ENCODE peak calls at places on chromosome 5, in nine cellular contexts. G is HCEC 1CT; I is breast epithelium; A is CD8-positive, alpha-beta memory T cell; F is stimulated activated CD8-positive, alpha-beta memory T cell treated with anti-CD3 and anti-CD28 coated beads, Interleukin-7, amount 100 ng/mL, for 1 hour; L is ovary; R is GDM1; V is sigmoid colon; Y is NCI-H774. U is an unnamed sample.

GRCh38 chr5:160174780-160175437 is 54.4 kb upstream of the FABP6 start:
- DNase-seq in G (no peak), I (no peak), A (no peak), F (no peak), L (no peak), R (no peak), V (no peak), Y (no peak), U (no peak)

GRCh38 chr5:141493500-141494422 is 4.9 kb downstream of the PCDHGC5 start:
- DNase-seq in G (no peak), I (no peak), A (no peak), F (no peak), L (no peak), R (no peak), V (peak; percentile 55), Y (no peak), U (no peak)

GRCh38 chr5:97297063-97297715 is 114.1 kb upstream of the RIOK2 start:
- DNase-seq in G (peak; percentile 58), I (no peak), A (no peak), F (no peak), L (no peak), R (no peak), V (no peak), Y (peak; percentile 25), U (peak; percentile 59)

GRCh38 chr5:108727154-108727638 is 20.5 kb upstream of the FER start:
- DNase-seq in G (peak; percentile 54), I (no peak), A (no peak), F (no peak), L (no peak), R (peak; percentile 54), V (peak; percentile 69), Y (peak; percentile 25), U (peak; percentile 47)

GRCh38 chr5:67536892-67537291 is 340.3 kb upstream of the CD180 start:
- DNase-seq in G (no peak), I (no peak), A (no peak), F (no peak), L (no peak), R (no peak), V (no peak), Y (no peak), U (no peak)

GRCh38 chr5:53084856-53085255 is 24.7 kb downstream of the MOCS2 start:
- DNase-seq in G (no peak), I (no peak), A (no peak), F (no peak), L (no peak), R (no peak), V (no peak), Y (no peak), U (no peak)

GRCh38 chr5:82274343-82275266 is 3.5 kb downstream of the RPS23 start:
- DNase-seq in G (peak; percentile 4), I (no peak), A (no peak), F (no peak), L (peak; percentile 36), R (no peak), V (no peak), Y (no peak), U (peak; percentile 90)

GRCh38 chr5:83721878-83722779 is 1.5 kb upstream of the HAPLN1 start:
- DNase-seq in G (peak; percentile 41), I (no peak), A (no peak), F (no peak), L (peak; percentile 43), R (no peak), V (peak; percentile 76), Y (peak; percentile 71), U (peak; percentile 85)

GRCh38 chr5:168307022-168307421 is 15.6 kb downstream of the WWC1 start:
- DNase-seq in G (no peak), I (no peak), A (no peak), F (no peak), L (no peak), R (no peak), V (no peak), Y (no peak), U (no peak)

GRCh38 chr5:179608131-179608581 is 15.3 kb downstream of the HNRNPH1 start:
- DNase-seq in G (no peak), I (no peak), A (peak; percentile 19), F (no peak), L (peak; percentile 40), R (peak; percentile 35), V (peak; percentile 64), Y (no peak), U (no peak)

GRCh38 chr5:90740244-90740799 is 181.7 kb downstream of the ADGRV1 start:
- DNase-seq in G (no peak), I (no peak), A (no peak), F (no peak), L (no peak), R (no peak), V (no peak), Y (no peak), U (no peak)

GRCh38 chr5:104084896-104085295 is 522.3 kb upstream of the NUDT12 start:
- DNase-seq in G (no peak), I (no peak), A (no peak), F (no peak), L (no peak), R (no peak), V (no peak), Y (peak; percentile 42), U (no peak)

GRCh38 chr5:109656829-109657228 is 32.9 kb upstream of the MAN2A1 start:
- DNase-seq in G (peak; percentile 80), I (no peak), A (no peak), F (peak; percentile 1), L (no peak), R (peak; percentile 94), V (peak; percentile 68), Y (no peak), U (no peak)

GRCh38 chr5:643811-644271 is 31.7 kb downstream of the CEP72 start:
- DNase-seq in G (no peak), I (no peak), A (no peak), F (no peak), L (peak; percentile 25), R (no peak), V (no peak), Y (no peak), U (no peak)

GRCh38 chr5:124439609-124440008 is 306.8 kb downstream of the ZNF608 start:
- DNase-seq in G (no peak), I (no peak), A (no peak), F (no peak), L (no peak), R (no peak), V (no peak), Y (no peak), U (no peak)

GRCh38 chr5:151685749-151686672 is 704 bp downstream of the SPARC start:
- DNase-seq in G (peak; percentile 27), I (no peak), A (no peak), F (no peak), L (no peak), R (no peak), V (no peak), Y (no peak), U (no peak)

GRCh38 chr5:1731091-1731639 is 68.5 kb downstream of the MRPL36 start:
- DNase-seq in G (no peak), I (no peak), A (no peak), F (no peak), L (no peak), R (no peak), V (peak; percentile 27), Y (no peak), U (no peak)

GRCh38 chr5:126965061-126965475 is 65.3 kb downstream of the MARCHF3 start:
- DNase-seq in G (peak; percentile 98), I (no peak), A (no peak), F (no peak), L (no peak), R (peak; percentile 14), V (no peak), Y (no peak), U (no peak)

U was measured in H1.